ENCODE peak calls at places on chromosomes 3 and 15, in eight cellular contexts. L, A, B, D, Y, U, S and R are unnamed samples. For H3K9me3, the result is how much of the 10 kb centered on the place peaks cover.

GRCh38 chr3:180855364-180855763 is 57.1 kb upstream of the FXR1 start:
- DNase-seq in B (no peak), U (no peak), L (no peak), Y (no peak), S (no peak), A (no peak), D (peak), R (no peak)

GRCh38 chr15:44501768-44502366 is 35.1 kb upstream of the EIF3J start:
- DNase-seq in L (no peak), Y (no peak), S (no peak), U (peak), B (peak), A (peak), D (peak), R (no peak)

GRCh38 chr3:129793356-129793755 is 100.2 kb downstream of the TMCC1 start:
- DNase-seq in Y (no peak), U (no peak), B (no peak), D (peak), L (no peak), A (no peak), S (no peak), R (no peak)

GRCh38 chr15:26314577-26314976 is 451.4 kb upstream of the ATP10A start:
- DNase-seq in U (no peak), A (no peak), L (no peak), S (no peak), Y (no peak), B (no peak), D (no peak), R (no peak)

GRCh38 chr3:156727519-156728205 is 53.3 kb downstream of the TIPARP start:
- DNase-seq in U (no peak), B (no peak), L (no peak), D (no peak), Y (no peak), A (no peak), S (no peak), R (no peak)

GRCh38 chr3:45225465-45226205 is 452 bp downstream of the TMEM158 start:
- DNase-seq in S (no peak), D (peak), U (peak), A (no peak), Y (peak), L (peak), B (no peak), R (peak)

GRCh38 chr3:172107403-172107802 is 68.0 kb downstream of the FNDC3B start:
- DNase-seq in Y (no peak), U (peak), S (peak), B (no peak), D (peak), L (no peak), A (no peak), R (no peak)

GRCh38 chr3:194893121-194893979 is 207.7 kb downstream of the FAM43A start:
- DNase-seq in U (no peak), Y (no peak), B (no peak), D (no peak), S (no peak), A (no peak), L (no peak), R (no peak)

GRCh38 chr3:159616234-159616825 is 372.3 kb upstream of the IL12A start:
- DNase-seq in S (peak), A (no peak), L (no peak), Y (peak), B (peak), D (peak), U (no peak), R (no peak)

GRCh38 chr3:9553949-9554513 is 409 bp upstream of the LHFPL4 start:
- DNase-seq in S (no peak), U (no peak), L (no peak), A (no peak), B (no peak), D (no peak), Y (no peak), R (peak)

GRCh38 chr15:62122249-62122648 is 42.8 kb downstream of the C2CD4B start:
- DNase-seq in S (no peak), U (peak), D (no peak), L (no peak), A (no peak), B (no peak), Y (no peak), R (no peak)

GRCh38 chr15:58761010-58761388 is 10.1 kb upstream of the MINDY2 start:
- DNase-seq in L (no peak), B (no peak), U (no peak), S (no peak), D (no peak), Y (no peak), A (no peak), R (no peak)

GRCh38 chr3:17894434-17895060 is 152.1 kb upstream of the TBC1D5 start:
- DNase-seq in U (no peak), Y (no peak), D (peak), A (peak), S (peak), L (no peak), B (peak), R (no peak)

GRCh38 chr3:196754215-196754937 is 14.7 kb downstream of the PAK2 start:
- DNase-seq in U (no peak), A (no peak), L (no peak), Y (no peak), D (no peak), B (no peak), S (no peak), R (no peak)

GRCh38 chr3:149588909-149589308 is 68.9 kb downstream of the WWTR1 start:
- DNase-seq in D (no peak), U (no peak), Y (no peak), S (no peak), L (no peak), B (no peak), A (no peak), R (no peak)

GRCh38 chr3:113441051-113441770 is at the start of gene CFAP44:
- DNase-seq in Y (peak), A (peak), L (peak), B (peak), D (peak), U (peak), S (peak), R (peak)

GRCh38 chr3:61894988-61895935 is 333.9 kb downstream of the PTPRG start:
- DNase-seq in Y (no peak), D (peak), A (peak), U (peak), L (no peak), S (peak), B (peak), R (no peak)

GRCh38 chr3:57999423-58000115 is 8.7 kb upstream of the FLNB start:
- DNase-seq in D (no peak), B (no peak), Y (no peak), U (no peak), L (no peak), S (no peak), A (no peak), R (no peak)

GRCh38 chr3:46490338-46491084 is 7.3 kb upstream of the RTP3 start:
- DNase-seq in L (no peak), U (no peak), B (peak), S (no peak), D (peak), A (no peak), Y (no peak), R (no peak)

GRCh38 chr3:30578479-30578878 is 27.9 kb upstream of the TGFBR2 start:
- DNase-seq in U (no peak), A (peak), D (peak), S (peak), L (no peak), B (peak), Y (no peak), R (peak)

GRCh38 chr3:48548165-48548564 is 8.4 kb downstream of the PFKFB4 start:
- DNase-seq in B (no peak), A (no peak), Y (peak), D (no peak), L (no peak), S (no peak), U (no peak), R (no peak)

GRCh38 chr3:138097192-138097829 is 18.1 kb downstream of the DZIP1L start:
- DNase-seq in S (no peak), U (no peak), B (no peak), L (no peak), A (no peak), Y (no peak), D (no peak), R (no peak)

GRCh38 chr3:185317674-185318073 is 45.3 kb upstream of the MAP3K13 start:
- DNase-seq in L (no peak), D (no peak), U (no peak), S (no peak), Y (no peak), A (no peak), B (no peak), R (no peak)

GRCh38 chr3:106183762-106184391 is 315.1 kb upstream of the CBLB start:
- DNase-seq in D (peak), L (no peak), B (peak), S (no peak), Y (no peak), U (no peak), A (peak), R (no peak)

GRCh38 chr3:11498646-11499045 is 145.1 kb downstream of the VGLL4 start:
- DNase-seq in L (peak), U (no peak), S (peak), D (peak), A (no peak), B (peak), Y (no peak), R (no peak)

GRCh38 chr3:189192725-189193124 is 21.0 kb downstream of the TPRG1 start:
- DNase-seq in A (no peak), D (no peak), Y (no peak), U (no peak), B (no peak), S (no peak), L (no peak), R (no peak)

GRCh38 chr3:189195302-189195701 is 23.5 kb downstream of the TPRG1 start:
- DNase-seq in A (no peak), Y (no peak), U (no peak), S (no peak), B (no peak), D (no peak), L (no peak), R (no peak)
- H3K9me3 ChIP-seq in A (under half), Y (under half), U (under half), S (under half), B (under half), D (under half), L (under half), R (half or more)

GRCh38 chr3:6605245-6605644 is 255.7 kb upstream of the GRM7 start:
- DNase-seq in A (no peak), U (no peak), Y (no peak), S (no peak), L (no peak), D (no peak), B (no peak), R (no peak)
- H3K9me3 ChIP-seq in A (under half), U (under half), Y (under half), S (under half), L (under half), D (under half), B (under half), R (under half)

GRCh38 chr3:178930116-178930515 is 141.5 kb downstream of the ZMAT3 start:
- DNase-seq in A (no peak), S (no peak), U (no peak), Y (no peak), D (no peak), L (no peak), B (no peak), R (no peak)
- H3K9me3 ChIP-seq in A (under half), S (under half), U (under half), Y (half or more), D (under half), L (under half), B (under half), R (half or more)

DNA sequence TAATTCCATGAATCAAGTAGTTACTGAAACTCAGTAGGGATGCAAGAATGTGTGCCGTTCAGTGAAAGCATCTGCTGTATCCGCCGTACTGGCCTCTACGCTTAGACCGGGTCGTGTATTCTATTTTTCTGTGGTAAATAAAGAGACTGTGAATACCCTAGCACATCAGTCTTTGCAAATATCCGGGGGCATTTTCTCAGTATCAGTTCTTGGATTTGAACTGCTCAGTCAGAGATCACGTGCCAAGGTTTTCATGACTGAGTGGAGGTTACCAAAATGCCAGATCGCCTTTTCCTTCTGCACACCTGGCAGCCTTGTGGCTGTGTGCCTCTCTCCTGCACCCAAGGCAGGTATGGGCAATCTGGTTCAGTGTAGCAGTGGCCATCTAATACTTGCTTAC is 377.0 kb downstream of the OCA2 start:
- DNase-seq in S (no peak), B (no peak), A (no peak), U (no peak), D (no peak), Y (no peak), L (no peak), R (no peak)
- H3K9me3 ChIP-seq in S (under half), B (under half), A (under half), U (under half), D (under half), Y (under half), L (under half), R (under half)

GRCh38 chr15:21261396-21261964 is 178.8 kb downstream of the POTEB3 start:
- DNase-seq in U (no peak), B (no peak), D (no peak), A (no peak), L (no peak), Y (peak), S (no peak), R (peak)

GRCh38 chr15:21260966-21261395 is 179.3 kb downstream of the POTEB3 start:
- DNase-seq in L (no peak), Y (peak), U (no peak), D (no peak), S (peak), B (no peak), A (no peak), R (peak)

GRCh38 chr15:21262851-21263400 is 177.4 kb downstream of the POTEB3 start:
- DNase-seq in A (no peak), B (no peak), L (no peak), U (no peak), S (no peak), D (no peak), Y (no peak), R (no peak)

GRCh38 chr15:21267231-21267630 is 173.1 kb downstream of the POTEB3 start:
- DNase-seq in Y (no peak), A (no peak), U (no peak), B (no peak), D (no peak), S (no peak), L (no peak), R (no peak)

GRCh38 chr15:21261965-21262850 is 178.1 kb downstream of the POTEB3 start:
- DNase-seq in Y (peak), A (no peak), D (no peak), S (peak), B (no peak), U (no peak), L (no peak), R (peak)
- H3K9me3 ChIP-seq in Y (under half), A (under half), D (under half), S (under half), B (under half), U (under half), L (under half), R (under half)

GRCh38 chr15:75142499-75142898 is 59.2 kb upstream of the C15orf39 start:
- DNase-seq in D (no peak), S (peak), Y (no peak), A (no peak), U (no peak), B (no peak), L (no peak), R (no peak)

GRCh38 chr15:75138016-75138999 is 63.4 kb upstream of the C15orf39 start:
- DNase-seq in D (peak), S (peak), Y (no peak), U (no peak), L (no peak), A (no peak), B (no peak), R (no peak)

GRCh38 chr15:75136758-75137157 is 64.9 kb upstream of the C15orf39 start:
- DNase-seq in U (no peak), A (no peak), S (peak), L (no peak), Y (no peak), D (no peak), B (no peak), R (no peak)

GRCh38 chr15:75143738-75144334 is 57.8 kb upstream of the C15orf39 start:
- DNase-seq in Y (no peak), U (no peak), B (no peak), L (no peak), D (peak), S (peak), A (no peak), R (no peak)

GRCh38 chr15:75140080-75140879 is 61.4 kb upstream of the C15orf39 start:
- DNase-seq in S (peak), U (no peak), L (no peak), D (no peak), B (no peak), A (no peak), Y (no peak), R (no peak)
- H3K9me3 ChIP-seq in S (under half), U (under half), L (under half), D (under half), B (under half), A (under half), Y (under half), R (under half)

GRCh38 chr15:42836251-42836650 is 84.3 kb downstream of the TTBK2 start:
- DNase-seq in S (no peak), Y (no peak), B (no peak), D (no peak), U (no peak), A (no peak), L (no peak), R (no peak)
- H3K9me3 ChIP-seq in S (under half), Y (under half), B (under half), D (under half), U (under half), A (under half), L (under half), R (under half)

GRCh38 chr15:71489570-71489969 is 320.8 kb upstream of the NR2E3 start:
- DNase-seq in S (no peak), A (no peak), L (no peak), B (no peak), Y (no peak), D (no peak), U (no peak), R (no peak)

GRCh38 chr15:71494565-71494964 is 315.8 kb upstream of the NR2E3 start:
- DNase-seq in A (no peak), U (no peak), L (no peak), D (no peak), S (no peak), B (peak), Y (no peak), R (no peak)

GRCh38 chr15:71496336-71496955 is 313.9 kb upstream of the NR2E3 start:
- DNase-seq in Y (no peak), B (peak), U (no peak), L (no peak), A (no peak), S (no peak), D (peak), R (no peak)

GRCh38 chr15:71495381-71495780 is 315.0 kb upstream of the NR2E3 start:
- DNase-seq in L (no peak), B (no peak), U (no peak), A (no peak), S (no peak), Y (no peak), D (no peak), R (no peak)

DNA sequence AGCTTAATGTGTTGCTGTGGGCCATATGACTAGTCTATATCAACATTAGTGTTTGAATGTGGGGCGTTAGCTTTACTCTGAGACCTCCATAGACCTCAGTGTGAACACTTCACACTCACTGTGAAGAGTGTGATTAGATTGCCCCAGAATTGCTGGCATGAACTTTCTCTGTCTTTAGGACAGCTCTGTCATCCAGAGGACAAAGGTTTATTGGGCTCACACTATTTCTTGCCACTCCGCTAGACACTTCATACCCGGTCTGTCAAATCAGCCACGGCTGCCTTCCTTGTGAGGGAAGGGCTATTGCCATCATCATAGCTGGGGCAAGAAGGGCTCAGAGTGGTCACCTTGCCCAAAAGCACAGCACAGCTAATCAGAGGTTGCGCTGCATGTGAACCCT is 316.8 kb upstream of the NR2E3 start:
- DNase-seq in B (no peak), A (no peak), U (no peak), S (no peak), D (no peak), L (no peak), Y (no peak), R (no peak)
- H3K9me3 ChIP-seq in B (under half), A (under half), U (under half), S (under half), D (under half), L (under half), Y (under half), R (under half)

GRCh38 chr15:25054329-25054728 is 99.5 kb downstream of the SNRPN start:
- DNase-seq in Y (no peak), S (no peak), D (no peak), B (no peak), U (no peak), A (no peak), L (no peak), R (peak)
- H3K9me3 ChIP-seq in Y (half or more), S (under half), D (under half), B (under half), U (half or more), A (half or more), L (half or more), R (half or more)